ENCODE peak calls at places on chromosomes 13 and 19, in five cellular contexts. P, T, C, I and U are unnamed samples.

GRCh38 chr19:56958428-56958827 is 117.9 kb upstream of the PEG3 start:
- DNase-seq in P (no peak), T (no peak), C (no peak), I (no peak), U (no peak)

GRCh38 chr13:72151241-72151640 is 284.2 kb upstream of the DACH1 start:
- DNase-seq in P (no peak), T (no peak), C (no peak), I (no peak), U (no peak)

GRCh38 chr13:93079294-93079693 is 147.3 kb upstream of the GPC6 start:
- DNase-seq in P (no peak), T (no peak), C (no peak), I (no peak), U (no peak)

GRCh38 chr19:50313812-50314536 is 15.2 kb downstream of the KCNC3 start:
- DNase-seq in P (no peak), T (no peak), C (peak), I (no peak), U (no peak)

GRCh38 chr19:33214621-33215020 is 11.0 kb downstream of the SLC7A10 start:
- DNase-seq in P (peak), T (peak), C (no peak), I (no peak), U (no peak)

GRCh38 chr19:34135401-34135800 is 36.9 kb upstream of the LSM14A start:
- DNase-seq in P (no peak), T (no peak), C (no peak), I (no peak), U (no peak)

GRCh38 chr13:21576424-21576823 is 27.5 kb downstream of the MICU2 start:
- DNase-seq in P (no peak), T (peak), C (no peak), I (no peak), U (no peak)

GRCh38 chr19:1883784-1884183 is 1.5 kb downstream of the ABHD17A start:
- DNase-seq in P (no peak), T (no peak), C (no peak), I (no peak), U (no peak)

GRCh38 chr13:44259045-44260042 is 114.3 kb upstream of the SERP2 start:
- DNase-seq in P (no peak), T (peak), C (no peak), I (peak), U (no peak)

GRCh38 chr13:113146750-113147149 is 11.7 kb upstream of the PROZ start:
- DNase-seq in P (no peak), T (no peak), C (no peak), I (no peak), U (no peak)

GRCh38 chr19:2575734-2576481 is 100.0 kb downstream of the GADD45B start:
- DNase-seq in P (peak), T (no peak), C (no peak), I (no peak), U (no peak)

GRCh38 chr19:34667349-34668076 is 9.4 kb downstream of the SCGB2B2 start:
- DNase-seq in P (peak), T (no peak), C (no peak), I (no peak), U (no peak)

GRCh38 chr19:39533791-39534190 is 1.1 kb upstream of the EID2B start:
- DNase-seq in P (no peak), T (no peak), C (no peak), I (no peak), U (no peak)

GRCh38 chr13:110334256-110334655 is 27.2 kb downstream of the COL4A2 start:
- DNase-seq in P (no peak), T (no peak), C (no peak), I (no peak), U (no peak)

GRCh38 chr19:719636-720377 is 11.1 kb downstream of the PALM start:
- DNase-seq in P (no peak), T (peak), C (peak), I (no peak), U (no peak)

GRCh38 chr13:25686831-25687495 is 315.2 kb downstream of the ATP8A2 start:
- DNase-seq in P (no peak), T (no peak), C (no peak), I (no peak), U (no peak)

GRCh38 chr19:13764821-13765394 is 586 bp downstream of the MRI1 start:
- DNase-seq in P (no peak), T (peak), C (peak), I (no peak), U (no peak)

GRCh38 chr19:37079238-37079637 is 1.0 kb downstream of the ZNF420 start:
- DNase-seq in P (no peak), T (no peak), C (no peak), I (no peak), U (no peak)

GRCh38 chr19:6383188-6383587 is 7.5 kb upstream of the PSPN start:
- DNase-seq in P (no peak), T (no peak), C (no peak), I (no peak), U (no peak)

GRCh38 chr13:104993708-104994107 is 1541.8 kb downstream of the EFNB2 start:
- DNase-seq in P (no peak), T (no peak), C (no peak), I (no peak), U (no peak)

GRCh38 chr13:20828540-20829364 is 55.0 kb upstream of the EEF1AKMT1 start:
- DNase-seq in P (peak), T (peak), C (no peak), I (peak), U (peak)

GRCh38 chr13:23828866-23829265 is 60.3 kb downstream of the MIPEP start:
- DNase-seq in P (no peak), T (no peak), C (no peak), I (no peak), U (no peak)

GRCh38 chr19:48881741-48882657 is 9.8 kb downstream of the PPP1R15A start:
- DNase-seq in P (no peak), T (no peak), C (peak), I (no peak), U (no peak)

GRCh38 chr13:76852991-76853390 is 33.2 kb downstream of the KCTD12 start:
- DNase-seq in P (no peak), T (no peak), C (no peak), I (no peak), U (no peak)

GRCh38 chr19:47890865-47891621 is 4.9 kb upstream of the SULT2A1 start:
- DNase-seq in P (no peak), T (no peak), C (no peak), I (no peak), U (no peak)

GRCh38 chr13:95608640-95609280 is 35.7 kb downstream of the DZIP1 start:
- DNase-seq in P (no peak), T (no peak), C (no peak), I (no peak), U (no peak)

GRCh38 chr13:49810825-49811526 is 18.5 kb upstream of the KPNA3 start:
- DNase-seq in P (peak), T (no peak), C (no peak), I (no peak), U (no peak)

GRCh38 chr13:106114981-106115554 is 420.4 kb downstream of the EFNB2 start:
- DNase-seq in P (no peak), T (no peak), C (no peak), I (no peak), U (no peak)

GRCh38 chr19:38331728-38332127 is 3.9 kb upstream of the CATSPERG start:
- DNase-seq in P (no peak), T (no peak), C (no peak), I (no peak), U (no peak)

GRCh38 chr19:33905937-33906577 is 109.4 kb downstream of the KCTD15 start:
- DNase-seq in P (no peak), T (peak), C (peak), I (no peak), U (no peak)

GRCh38 chr19:55650602-55651230 is 2.7 kb downstream of the CCDC106 start:
- DNase-seq in P (no peak), T (no peak), C (no peak), I (no peak), U (no peak)

GRCh38 chr13:45849408-45849807 is 2.1 kb downstream of the SIAH3 start:
- DNase-seq in P (no peak), T (no peak), C (no peak), I (no peak), U (no peak)

GRCh38 chr19:55437410-55437809 is 5.7 kb downstream of the SHISA7 start:
- DNase-seq in P (peak), T (peak), C (peak), I (no peak), U (peak)

GRCh38 chr13:47886314-47886713 is 114.8 kb downstream of the SUCLA2 start:
- DNase-seq in P (no peak), T (no peak), C (no peak), I (no peak), U (no peak)

GRCh38 chr19:30123611-30124010 is 181.6 kb downstream of the URI1 start:
- DNase-seq in P (no peak), T (no peak), C (no peak), I (no peak), U (no peak)

GRCh38 chr13:113187905-113188595 is 20.4 kb downstream of the PCID2 start:
- DNase-seq in P (no peak), T (no peak), C (no peak), I (no peak), U (no peak)

GRCh38 chr13:112638919-112639318 is 50.9 kb upstream of the ATP11A start:
- DNase-seq in P (no peak), T (no peak), C (no peak), I (no peak), U (no peak)

GRCh38 chr19:49475995-49476880 is 2.2 kb downstream of the FLT3LG start:
- DNase-seq in P (no peak), T (peak), C (peak), I (no peak), U (no peak)

GRCh38 chr13:20142019-20142926 is 18.6 kb downstream of the GJA3 start:
- DNase-seq in P (no peak), T (no peak), C (peak), I (no peak), U (no peak)

GRCh38 chr13:75151081-75151643 is 330.8 kb downstream of the TBC1D4 start:
- DNase-seq in P (no peak), T (no peak), C (no peak), I (no peak), U (no peak)

GRCh38 chr19:8616861-8617260 is 6.3 kb upstream of the ADAMTS10 start:
- DNase-seq in P (no peak), T (no peak), C (no peak), I (no peak), U (no peak)

GRCh38 chr19:8617984-8618383 is 7.5 kb upstream of the ADAMTS10 start:
- DNase-seq in P (no peak), T (no peak), C (no peak), I (no peak), U (no peak)

GRCh38 chr19:8614455-8614854 is 3.9 kb upstream of the ADAMTS10 start:
- DNase-seq in P (no peak), T (no peak), C (no peak), I (no peak), U (no peak)

GRCh38 chr19:8615022-8615421 is 4.5 kb upstream of the ADAMTS10 start:
- DNase-seq in P (no peak), T (no peak), C (no peak), I (no peak), U (no peak)

GRCh38 chr19:8615813-8616596 is 5.5 kb upstream of the ADAMTS10 start:
- DNase-seq in P (peak), T (peak), C (peak), I (no peak), U (peak)
- TF ChIP-seq CEBPB in P (no peak), T (no peak), C (no peak), I (no peak), U (no peak)

GRCh38 chr13:79862515-79862914 is 381.6 kb downstream of the NDFIP2 start:
- DNase-seq in P (no peak), T (no peak), C (no peak), I (no peak), U (no peak)

GRCh38 chr13:79867248-79867647 is 386.3 kb downstream of the NDFIP2 start:
- DNase-seq in P (no peak), T (no peak), C (no peak), I (no peak), U (no peak)

GRCh38 chr13:79870123-79870522 is 389.2 kb downstream of the NDFIP2 start:
- DNase-seq in P (no peak), T (no peak), C (no peak), I (no peak), U (no peak)

GRCh38 chr13:79869326-79869725 is 388.4 kb downstream of the NDFIP2 start:
- DNase-seq in P (peak), T (no peak), C (no peak), I (no peak), U (no peak)

DNA sequence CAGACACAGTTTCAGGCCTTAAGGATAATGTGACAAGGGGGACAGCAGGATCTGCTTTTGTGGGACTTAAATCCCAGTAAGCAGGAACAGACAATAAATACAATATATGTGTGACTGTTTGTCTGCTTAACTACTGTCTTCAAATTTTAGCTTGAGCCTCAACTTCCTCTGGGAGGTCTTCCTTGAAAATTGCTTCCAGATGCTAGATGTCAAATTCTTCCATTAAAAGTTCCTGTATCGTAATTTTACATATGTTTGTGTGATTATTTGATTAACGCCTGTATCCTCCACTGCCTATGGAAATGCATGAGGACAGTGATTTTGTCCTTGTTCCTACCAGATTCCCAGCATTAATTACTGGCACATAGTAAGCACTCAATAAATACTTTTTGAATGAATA is 385.5 kb downstream of the NDFIP2 start:
- DNase-seq in P (no peak), T (no peak), C (no peak), I (no peak), U (no peak)
- TF ChIP-seq SRF in P (no peak), T (no peak), C (no peak), I (no peak), U (no peak)

DNA sequence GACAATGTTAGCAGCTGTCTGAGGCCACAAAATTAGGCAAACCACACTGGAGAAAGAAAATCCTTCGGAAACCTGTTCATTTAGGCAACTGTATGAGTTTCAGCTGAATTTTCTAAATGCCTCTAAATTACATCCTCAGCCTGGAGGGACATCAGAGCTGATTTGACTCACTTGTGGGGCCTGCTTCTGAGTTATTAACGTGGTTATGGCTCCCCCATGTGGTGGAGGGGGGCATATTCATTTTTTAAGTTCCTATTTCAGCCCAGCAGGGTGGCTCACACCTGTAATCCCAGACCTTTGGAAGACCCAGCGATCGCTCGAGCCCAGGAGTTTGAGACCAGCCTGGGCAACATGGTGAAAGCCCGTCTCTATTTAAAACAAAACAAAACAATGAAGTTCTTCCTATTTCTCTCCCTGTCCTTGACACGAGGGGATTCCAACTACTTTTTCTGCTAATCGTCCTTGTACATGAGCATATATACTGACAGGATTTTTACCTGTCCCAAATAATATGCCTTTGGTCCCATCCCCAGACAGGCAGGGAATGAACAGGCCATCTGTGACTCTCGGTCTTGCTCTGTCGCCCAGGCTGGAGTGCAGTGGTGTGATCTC is 31.5 kb upstream of the HIF3A start:
- DNase-seq in P (peak), T (peak), C (peak), I (peak), U (peak)
- TF ChIP-seq CEBPB in P (no peak), T (no peak), C (no peak), I (no peak), U (no peak)

GRCh38 chr19:17539288-17540117 is 15.9 kb upstream of the COLGALT1 start:
- DNase-seq in P (peak), T (peak), C (peak), I (no peak), U (peak)

GRCh38 chr19:17534767-17535166 is 20.7 kb upstream of the COLGALT1 start:
- DNase-seq in P (no peak), T (no peak), C (no peak), I (no peak), U (no peak)

GRCh38 chr19:17540174-17540573 is 15.3 kb upstream of the COLGALT1 start:
- DNase-seq in P (no peak), T (no peak), C (no peak), I (no peak), U (no peak)

GRCh38 chr19:17538684-17539287 is 16.7 kb upstream of the COLGALT1 start:
- DNase-seq in P (no peak), T (no peak), C (no peak), I (no peak), U (no peak)

DNA sequence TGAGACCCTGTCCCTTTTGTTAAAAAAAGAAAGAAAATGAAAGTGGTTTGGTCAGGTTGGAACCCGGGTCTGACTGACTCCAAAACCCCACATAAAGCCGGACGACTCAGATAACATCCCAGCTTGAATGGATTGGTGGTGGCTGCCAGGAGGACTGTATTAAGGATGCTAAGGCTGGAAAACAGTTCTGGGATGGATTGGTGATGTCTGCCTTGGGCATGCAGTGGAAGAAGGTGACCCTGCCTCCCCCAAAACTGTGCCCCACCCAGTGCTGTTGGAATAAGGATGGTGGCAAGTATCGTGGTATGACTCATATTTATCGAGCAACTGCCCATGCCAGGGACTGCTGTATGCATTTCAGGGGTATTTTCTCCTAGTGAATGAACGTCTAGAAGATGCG is 18.5 kb upstream of the COLGALT1 start:
- DNase-seq in P (no peak), T (no peak), C (no peak), I (no peak), U (no peak)
- TF ChIP-seq SRF in P (no peak), T (no peak), C (peak), I (peak), U (no peak)